ENCODE peak calls at places on chromosomes 4 and X, in seven cellular contexts. J is SK-N-SH, S is transverse colon, U is suprapubic skin, F is K562, G is Panc1, N is vagina. W is an unnamed sample.

GRCh38 chr4:26850528-26850927 is 10.1 kb upstream of the STIM2 start:
- DNase-seq in J (no peak), S (no peak), U (no peak), F (no peak), G (no peak), N (no peak), W (no peak)

GRCh38 chr4:85028910-85029309 is 62.4 kb upstream of the WDFY3 start:
- DNase-seq in J (no peak), S (no peak), U (no peak), F (no peak), G (no peak), N (no peak), W (no peak)

GRCh38 chrX:97199501-97199900 is 315.8 kb downstream of the RPA4 start:
- DNase-seq in J (no peak), S (no peak), U (no peak), F (no peak), G (no peak), N (no peak), W (no peak)

GRCh38 chr4:133868856-133869255 is 332.7 kb downstream of the PABPC4L start:
- DNase-seq in J (no peak), S (no peak), U (no peak), F (no peak), G (no peak), N (no peak), W (no peak)

GRCh38 chr4:121156822-121157769 is 7.0 kb downstream of the TNIP3 start:
- DNase-seq in J (peak; percentile 39), S (peak; percentile 39), U (peak; percentile 56), F (no peak), G (no peak), N (no peak), W (no peak)

GRCh38 chrX:37998586-37999267 is 7.6 kb upstream of the SYTL5 start:
- DNase-seq in J (no peak), S (no peak), U (no peak), F (no peak), G (no peak), N (no peak), W (peak; percentile 15)

GRCh38 chr4:77820836-77821561 is 1.8 kb upstream of the CNOT6L start:
- DNase-seq in J (peak; percentile 15), S (no peak), U (no peak), F (no peak), G (no peak), N (no peak), W (no peak)

GRCh38 chr4:108433832-108434231 is 186.5 kb upstream of the RPL34 start:
- DNase-seq in J (no peak), S (no peak), U (no peak), F (no peak), G (no peak), N (no peak), W (no peak)

GRCh38 chr4:40722576-40723161 is 27.1 kb upstream of the NSUN7 start:
- DNase-seq in J (no peak), S (peak; percentile 36), U (no peak), F (no peak), G (no peak), N (no peak), W (no peak)

GRCh38 chr4:6771229-6771671 is 11.3 kb upstream of the KIAA0232 start:
- DNase-seq in J (no peak), S (no peak), U (no peak), F (no peak), G (no peak), N (no peak), W (no peak)

GRCh38 chrX:42151808-42152207 is 228.5 kb upstream of the CASK start:
- DNase-seq in J (no peak), S (no peak), U (no peak), F (no peak), G (no peak), N (no peak), W (no peak)

GRCh38 chr4:32106767-32107166 is 1386.6 kb downstream of the PCDH7 start:
- DNase-seq in J (no peak), S (no peak), U (no peak), F (no peak), G (no peak), N (no peak), W (no peak)

GRCh38 chr4:32102941-32103340 is 1382.8 kb downstream of the PCDH7 start:
- DNase-seq in J (no peak), S (no peak), U (no peak), F (no peak), G (no peak), N (no peak), W (no peak)
- TF ChIP-seq POLR2AphosphoS5 in J (no peak), S (no peak), U (no peak), F (no peak), G (no peak), N (no peak), W (no peak)

GRCh38 chr4:176788248-176788647 is 4.5 kb downstream of the VEGFC start:
- DNase-seq in J (no peak), S (no peak), U (no peak), F (no peak), G (no peak), N (no peak), W (no peak)
- H3K27ac ChIP-seq in J (peak overlapping the region; percentile 79), S (no peak overlapping the region), U (no peak overlapping the region), F (no peak overlapping the region), G (peak overlapping the region; percentile 92), N (no peak overlapping the region), W (no peak overlapping the region)

GRCh38 chrX:151974336-151975227 is at the start of gene GABRE:
- DNase-seq in J (peak; percentile 40), S (peak; percentile 73), U (peak; percentile 74), F (peak; percentile 87), G (no peak), N (no peak), W (no peak)
- TF ChIP-seq POLR2AphosphoS5 in J (peak; percentile 66), S (peak; percentile 80), U (no peak), F (peak; percentile 71), G (no peak), N (no peak), W (peak; percentile 68)

DNA sequence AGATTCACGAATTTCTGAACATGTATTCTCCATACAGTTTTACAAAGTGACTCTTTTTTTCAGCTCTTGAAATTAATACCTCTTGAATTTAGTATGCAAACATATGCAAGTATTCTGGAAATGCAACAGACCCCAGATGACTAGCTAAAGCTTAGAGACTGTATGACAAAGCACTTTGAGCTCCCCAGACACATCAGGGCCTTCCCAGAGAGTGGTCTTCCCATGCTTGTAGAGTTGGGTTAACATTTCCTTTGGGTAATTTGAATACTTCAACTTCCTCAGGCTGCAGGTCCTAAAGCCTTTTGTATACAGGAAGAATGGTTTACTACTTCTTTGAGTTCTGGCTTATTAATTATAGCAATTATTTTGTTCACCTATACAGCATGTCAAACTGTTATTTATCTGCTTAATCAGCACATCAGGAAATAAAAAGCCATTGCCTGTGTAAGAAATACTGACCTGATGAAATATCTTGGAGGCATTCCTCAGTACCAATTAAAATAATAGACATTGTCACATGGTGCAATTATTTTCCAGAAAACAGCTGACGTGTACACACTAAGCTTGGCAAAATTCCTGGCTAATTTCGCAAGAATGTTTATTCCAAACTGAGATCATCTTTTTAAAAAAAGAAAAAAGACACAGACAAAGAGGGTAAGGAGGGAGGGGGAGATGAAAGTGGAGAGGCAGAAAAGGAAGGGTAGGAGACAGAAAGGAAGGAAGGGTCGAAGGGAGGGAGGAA is 62.1 kb upstream of the NFKB1 start:
- DNase-seq in J (no peak), S (no peak), U (no peak), F (no peak), G (peak; percentile 38), N (no peak), W (no peak)
- H3K27ac ChIP-seq in J (peak overlapping the region; percentile 83), S (peak overlapping the region; percentile 51), U (peak overlapping the region; percentile 81), F (peak overlapping the region; percentile 32), G (no peak overlapping the region), N (peak overlapping the region; percentile 80), W (no peak overlapping the region)

GRCh38 chr4:5036239-5036638 is 15.0 kb upstream of the STK32B start:
- DNase-seq in J (no peak), S (no peak), U (no peak), F (peak; percentile 69), G (no peak), N (no peak), W (no peak)

GRCh38 chr4:5039800-5040199 is 11.5 kb upstream of the STK32B start:
- DNase-seq in J (no peak), S (no peak), U (no peak), F (no peak), G (no peak), N (no peak), W (no peak)

GRCh38 chr4:5040839-5041238 is 10.4 kb upstream of the STK32B start:
- DNase-seq in J (no peak), S (no peak), U (no peak), F (no peak), G (no peak), N (no peak), W (no peak)

GRCh38 chr4:5034206-5034605 is 14.9 kb upstream of the CYTL1 start:
- DNase-seq in J (no peak), S (no peak), U (no peak), F (no peak), G (no peak), N (no peak), W (no peak)

GRCh38 chr4:5037553-5038551 is 13.4 kb upstream of the STK32B start:
- DNase-seq in J (no peak), S (peak; percentile 24), U (no peak), F (peak; percentile 64), G (peak; percentile 90), N (no peak), W (no peak)
- TF ChIP-seq POLR2AphosphoS5 in J (no peak), S (peak; percentile 57), U (peak; percentile 10), F (no peak), G (peak; percentile 34), N (peak; percentile 30), W (no peak)

DNA sequence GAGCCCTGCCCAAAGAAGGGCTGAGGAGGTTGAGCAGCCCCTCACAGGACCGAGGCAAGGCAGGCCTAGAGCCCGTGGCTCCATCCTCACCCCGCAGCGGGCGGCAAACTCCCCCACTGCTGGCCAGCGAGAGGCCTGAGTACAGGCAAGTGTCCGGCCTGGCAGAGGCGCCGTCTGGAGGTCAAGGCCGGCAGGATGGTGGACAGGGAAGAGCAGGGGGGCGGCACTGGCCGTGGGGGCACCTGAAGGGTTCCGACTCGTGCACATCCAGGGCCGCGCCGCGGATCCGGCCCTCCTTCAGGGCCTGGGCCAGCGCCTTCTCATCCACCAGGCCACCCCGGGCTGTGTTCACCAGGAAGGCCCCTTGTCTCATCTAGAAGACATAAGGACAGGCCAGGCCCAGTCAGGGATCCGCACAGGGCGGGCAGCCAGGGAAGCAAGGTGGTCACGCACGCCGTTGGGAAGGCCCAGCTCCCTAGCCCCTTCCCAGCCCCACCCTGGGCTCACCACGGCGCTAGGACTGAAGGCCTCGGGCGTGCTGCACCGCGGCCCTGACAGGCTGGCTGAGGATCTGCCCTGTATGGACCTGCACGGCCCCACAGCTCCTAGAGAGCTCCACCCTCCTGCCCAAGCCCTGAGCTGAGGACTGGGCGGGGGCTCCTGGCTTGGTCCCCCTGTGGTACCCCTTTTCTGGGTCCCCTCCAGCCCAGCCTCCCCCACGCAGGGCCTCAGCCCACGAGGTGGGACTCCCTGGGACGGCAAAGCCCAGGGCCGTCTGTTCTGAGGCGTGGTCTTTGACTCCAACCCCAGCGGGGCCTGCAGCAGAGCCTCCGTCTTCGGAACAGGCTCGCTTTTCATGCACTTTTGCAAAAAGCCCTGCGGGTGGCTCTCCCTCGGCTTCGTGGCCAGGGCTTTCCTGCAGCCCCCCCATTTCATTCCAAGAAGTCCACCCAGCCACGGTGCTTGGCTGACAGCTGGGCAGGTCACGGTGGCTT is 34.5 kb downstream of the CTBP1 start:
- DNase-seq in J (no peak), S (no peak), U (no peak), F (no peak), G (no peak), N (no peak), W (no peak)
- H3K27ac ChIP-seq in J (no peak overlapping the region), S (no peak overlapping the region), U (no peak overlapping the region), F (no peak overlapping the region), G (no peak overlapping the region), N (peak overlapping the region; percentile 34), W (no peak overlapping the region)

GRCh38 chr4:13547563-13548041 is 3.3 kb upstream of the NKX3-2 start:
- DNase-seq in J (peak; percentile 56), S (peak; percentile 25), U (no peak), F (no peak), G (no peak), N (no peak), W (no peak)
- TF ChIP-seq POLR2AphosphoS5 in J (no peak), S (no peak), U (no peak), F (no peak), G (no peak), N (no peak), W (no peak)